ENCODE peak calls at places on chromosome 2, in nine cellular contexts. P is HCT116, V is tibial artery, M is transverse colon, I is lower lobe of right lung, C is thyroid gland, W is A549, Z is uterus, J is body of pancreas. Y is an unnamed sample.

GRCh38 chr2:44877417-44877816 is 64.1 kb upstream of the SIX3 start:
- DNase-seq in C (no peak), M (no peak), I (no peak), W (no peak), V (no peak), P (no peak), Z (no peak), J (no peak), Y (no peak)

GRCh38 chr2:25316101-25316500 is 25.6 kb downstream of the DNMT3A start:
- DNase-seq in P (no peak), J (no peak), I (peak; percentile 82), V (peak; percentile 62), Z (no peak), C (no peak), M (no peak), W (no peak), Y (no peak)

GRCh38 chr2:148865515-148865914 is 9.5 kb upstream of the KIF5C start:
- DNase-seq in I (no peak), J (no peak), M (no peak), C (no peak), P (no peak), W (no peak), Z (no peak), V (no peak), Y (no peak)

GRCh38 chr2:28451793-28452533 is 43.9 kb upstream of the PLB1 start:
- DNase-seq in W (no peak), I (no peak), C (no peak), V (no peak), P (no peak), J (no peak), Z (no peak), M (no peak), Y (no peak)

GRCh38 chr2:233798335-233799086 is 20.4 kb downstream of the MROH2A start:
- DNase-seq in J (no peak), I (no peak), M (no peak), W (no peak), C (no peak), Z (no peak), P (no peak), V (no peak), Y (no peak)

GRCh38 chr2:121638333-121638732 is 10.9 kb downstream of the CLASP1 start:
- DNase-seq in I (no peak), P (no peak), Z (no peak), J (no peak), W (no peak), C (no peak), V (no peak), M (no peak), Y (no peak)

GRCh38 chr2:28465148-28465885 is 30.5 kb upstream of the PLB1 start:
- DNase-seq in V (no peak), P (no peak), J (no peak), W (no peak), M (no peak), I (no peak), C (no peak), Z (no peak), Y (no peak)

GRCh38 chr2:231094671-231095346 is 30.0 kb downstream of the HTR2B start:
- DNase-seq in I (no peak), V (no peak), Z (no peak), C (no peak), J (no peak), M (no peak), P (no peak), W (no peak), Y (no peak)

GRCh38 chr2:127570282-127571250 is 35.1 kb downstream of the MYO7B start:
- DNase-seq in W (no peak), I (no peak), M (no peak), J (no peak), P (no peak), Z (no peak), C (no peak), V (peak; percentile 57), Y (no peak)

GRCh38 chr2:208248601-208249000 is 6.3 kb downstream of the IDH1 start:
- DNase-seq in J (no peak), C (no peak), M (no peak), I (no peak), V (no peak), W (no peak), Z (no peak), P (no peak), Y (no peak)

GRCh38 chr2:191677091-191677645 is 768 bp upstream of the NABP1 start:
- DNase-seq in M (peak; percentile 30), P (no peak), J (peak; percentile 68), W (peak; percentile 41), I (peak; percentile 65), C (no peak), V (peak; percentile 59), Z (peak; percentile 56), Y (no peak)

GRCh38 chr2:20074001-20074648 is 22.7 kb upstream of the LAPTM4A start:
- DNase-seq in V (no peak), P (no peak), Z (no peak), M (no peak), W (no peak), I (no peak), J (peak; percentile 72), C (no peak), Y (no peak)

GRCh38 chr2:20071397-20072383 is 20.3 kb upstream of the LAPTM4A start:
- DNase-seq in I (no peak), M (no peak), W (peak; percentile 59), C (peak; percentile 87), J (no peak), Z (peak; percentile 77), V (peak; percentile 49), P (no peak), Y (no peak)

GRCh38 chr2:20074901-20075300 is 23.5 kb upstream of the LAPTM4A start:
- DNase-seq in Z (no peak), I (no peak), P (no peak), J (no peak), M (no peak), W (no peak), C (no peak), V (no peak), Y (no peak)

GRCh38 chr2:20072436-20073158 is 21.2 kb upstream of the LAPTM4A start:
- DNase-seq in Z (no peak), V (no peak), W (no peak), C (no peak), J (no peak), M (no peak), I (no peak), P (no peak), Y (no peak)

GRCh38 chr2:20073462-20073861 is 22.0 kb upstream of the LAPTM4A start:
- DNase-seq in W (no peak), P (no peak), V (no peak), I (no peak), J (no peak), C (no peak), Z (no peak), M (no peak), Y (no peak)
- TF ChIP-seq CTCF in W (no peak), P (no peak), V (no peak), I (no peak), J (no peak), C (no peak), Z (no peak), M (no peak), Y (no peak)

GRCh38 chr2:101706819-101707177 is 9.3 kb downstream of the MAP4K4 start:
- DNase-seq in V (no peak), J (no peak), C (no peak), M (no peak), W (no peak), I (no peak), Z (no peak), P (no peak), Y (no peak)

GRCh38 chr2:101710036-101710689 is 12.7 kb downstream of the MAP4K4 start:
- DNase-seq in Z (no peak), I (no peak), V (no peak), C (no peak), J (no peak), W (no peak), P (no peak), M (no peak), Y (no peak)

GRCh38 chr2:101704046-101704466 is 6.5 kb downstream of the MAP4K4 start:
- DNase-seq in P (no peak), V (peak; percentile 47), I (no peak), M (no peak), C (peak; percentile 48), W (no peak), Z (peak; percentile 61), J (no peak), Y (no peak)

GRCh38 chr2:101704816-101705565 is 7.5 kb downstream of the MAP4K4 start:
- DNase-seq in V (no peak), Z (no peak), M (no peak), J (no peak), P (no peak), I (no peak), C (no peak), W (no peak), Y (no peak)

GRCh38 chr2:101706121-101706818 is 8.8 kb downstream of the MAP4K4 start:
- DNase-seq in Z (no peak), W (no peak), M (no peak), P (no peak), V (no peak), I (no peak), C (no peak), J (no peak), Y (no peak)
- H3K4me1 ChIP-seq in Z (peaks cover 18% of the 10 kb centered on the region), W (peaks cover 53% of the 10 kb centered on the region), M (peaks cover 27% of the 10 kb centered on the region), P (peaks cover 9% of the 10 kb centered on the region), V (peaks cover 50% of the 10 kb centered on the region), I (peaks cover 71% of the 10 kb centered on the region), C (peaks cover 55% of the 10 kb centered on the region), J (peaks cover 45% of the 10 kb centered on the region), Y (peaks cover 32% of the 10 kb centered on the region)

GRCh38 chr2:237672731-237673129 is 45.3 kb downstream of the LRRFIP1 start:
- DNase-seq in I (no peak), J (no peak), M (no peak), P (no peak), C (no peak), W (no peak), V (no peak), Z (no peak), Y (no peak)
- H3K27ac ChIP-seq in I (peak overlapping the region; percentile 88), J (no peak overlapping the region), M (peak overlapping the region; percentile 83), P (no peak overlapping the region), C (no peak overlapping the region), W (no peak overlapping the region), V (peak overlapping the region; percentile 84), Z (peak overlapping the region; percentile 92), Y (peak overlapping the region; percentile 91)

GRCh38 chr2:240133401-240133800 is 2.7 kb downstream of the COPS9 start:
- DNase-seq in P (no peak), I (peak; percentile 12), M (no peak), J (no peak), W (no peak), V (peak; percentile 9), C (no peak), Z (no peak), Y (no peak)

GRCh38 chr2:240131296-240131695 is 4.8 kb downstream of the COPS9 start:
- DNase-seq in W (no peak), J (no peak), M (no peak), Z (no peak), C (no peak), V (peak; percentile 2), P (no peak), I (peak; percentile 42), Y (no peak)

GRCh38 chr2:240130393-240131195 is 5.5 kb downstream of the COPS9 start:
- DNase-seq in J (no peak), V (peak; percentile 9), W (no peak), C (no peak), P (no peak), I (peak; percentile 37), Z (no peak), M (no peak), Y (no peak)

GRCh38 chr2:240132651-240132980 is 3.5 kb downstream of the COPS9 start:
- DNase-seq in C (no peak), J (no peak), V (peak; percentile 3), M (no peak), P (no peak), W (no peak), I (no peak), Z (no peak), Y (no peak)

GRCh38 chr2:240131941-240132650 is 4.0 kb downstream of the COPS9 start:
- DNase-seq in M (no peak), I (peak; percentile 39), Z (no peak), P (no peak), V (peak; percentile 2), J (no peak), W (no peak), C (no peak), Y (no peak)
- TF ChIP-seq CTCF in M (no peak), I (no peak), Z (no peak), P (peak; percentile 51), V (no peak), J (no peak), W (no peak), C (no peak), Y (no peak)